ENCODE peak calls at places on chromosomes 2 and 18, in four cellular contexts. Y is heart right ventricle, H is H9, M is A549. A is an unnamed sample. For H3K4me1, the result is how much of the 10 kb centered on the place peaks cover.

GRCh38 chr2:47065771-47066380 is 89.2 kb downstream of the STPG4 start:
- DNase-seq in Y (no peak), H (no peak), M (no peak), A (no peak)

GRCh38 chr2:70936165-70936978 is 672 bp downstream of the ATP6V1B1 start:
- DNase-seq in Y (no peak), H (peak), M (no peak), A (no peak)

GRCh38 chr2:229627728-229628127 is 86.6 kb downstream of the DNER start:
- DNase-seq in Y (no peak), H (no peak), M (no peak), A (no peak)

GRCh38 chr18:59846814-59847490 is 52.8 kb upstream of the PMAIP1 start:
- DNase-seq in Y (no peak), H (peak), M (peak), A (peak)

GRCh38 chr2:152676461-152676860 is 40.8 kb downstream of the PRPF40A start:
- DNase-seq in Y (no peak), H (no peak), M (no peak), A (no peak)

GRCh38 chr2:234981197-234982095 is 29.6 kb downstream of the SH3BP4 start:
- DNase-seq in Y (peak), H (peak), M (peak), A (no peak)

GRCh38 chr2:105573910-105574655 is 170.6 kb upstream of the NCK2 start:
- DNase-seq in Y (no peak), H (no peak), M (no peak), A (peak)

GRCh38 chr18:79608535-79608934 is 71.1 kb upstream of the CTDP1 start:
- DNase-seq in Y (peak), H (no peak), M (no peak), A (no peak)

GRCh38 chr2:184698476-184698875 is 100.1 kb downstream of the ZNF804A start:
- DNase-seq in Y (no peak), H (no peak), M (no peak), A (peak)

GRCh38 chr18:29191263-29191662 is 1014.3 kb upstream of the CDH2 start:
- DNase-seq in Y (no peak), H (peak), M (peak), A (no peak)

GRCh38 chr18:35982404-35983114 is 10.1 kb downstream of the RMP24 start:
- DNase-seq in Y (no peak), H (no peak), M (no peak), A (no peak)

GRCh38 chr2:126860395-126860794 is 38.3 kb upstream of the TEX51 start:
- DNase-seq in Y (no peak), H (no peak), M (no peak), A (no peak)

GRCh38 chr2:44596537-44597320 is 235.0 kb downstream of the CAMKMT start:
- DNase-seq in Y (no peak), H (no peak), M (no peak), A (peak)

GRCh38 chr2:63590621-63591408 is 2.1 kb downstream of the MDH1 start:
- DNase-seq in Y (no peak), H (no peak), M (no peak), A (peak)

GRCh38 chr18:12252061-12252460 is 2.1 kb upstream of the CIDEA start:
- DNase-seq in Y (no peak), H (no peak), M (no peak), A (no peak)

GRCh38 chr2:140509765-140510164 is 1621.1 kb downstream of the LRP1B start:
- DNase-seq in Y (no peak), H (no peak), M (no peak), A (no peak)

GRCh38 chr2:21372654-21373053 is 248.9 kb downstream of the TDRD15 start:
- DNase-seq in Y (no peak), H (peak), M (peak), A (no peak)
- TF ChIP-seq CTCF in Y (peak), H (peak), M (peak), A (peak)

GRCh38 chr2:233343171-233343705 is 11.1 kb upstream of the DGKD start:
- DNase-seq in Y (no peak), H (no peak), M (no peak), A (no peak)
- H3K4me1 ChIP-seq in Y (under half), H (under half), M (under half), A (under half)

GRCh38 chr2:10448646-10449480 is 736 bp upstream of the ODC1 start:
- DNase-seq in Y (peak), H (peak), M (peak), A (peak)
- TF ChIP-seq CTCF in Y (peak), H (peak), M (peak), A (peak)

GRCh38 chr2:108555572-108555971 is 21.3 kb downstream of the LIMS1 start:
- DNase-seq in Y (no peak), H (no peak), M (no peak), A (no peak)
- H3K4me1 ChIP-seq in Y (half or more), H (under half), M (under half), A (under half)